ENCODE peak calls at places on chromosome 3, in nine cellular contexts. D is omental fat pad; F is WTC11; W is H9; P is HepG2; H is CD8-positive, alpha-beta T cell; I is AG10803; B is B cell; V is vagina. E is an unnamed sample.

GRCh38 chr3:160331127-160331937 is 67.7 kb downstream of the IFT80 start:
- DNase-seq in P (peak; percentile 86), V (no peak), I (peak; percentile 93), F (no peak), H (no peak), B (no peak), D (no peak), W (no peak), E (no peak)

GRCh38 chr3:114402852-114403251 is 109.0 kb downstream of the TIGIT start:
- DNase-seq in D (no peak), H (no peak), B (no peak), F (no peak), W (no peak), P (no peak), V (no peak), I (peak; percentile 69), E (no peak)

GRCh38 chr3:11733914-11734313 is 90.2 kb upstream of the VGLL4 start:
- DNase-seq in H (no peak), W (no peak), I (no peak), D (no peak), V (no peak), P (peak; percentile 40), B (no peak), F (no peak), E (no peak)

GRCh38 chr3:194256040-194256945 is 94.8 kb downstream of the CPN2 start:
- DNase-seq in B (no peak), P (no peak), W (no peak), F (no peak), H (no peak), V (no peak), I (no peak), D (no peak), E (no peak)

GRCh38 chr3:101900736-101901135 is 51.4 kb downstream of the NFKBIZ start:
- DNase-seq in H (no peak), B (no peak), D (no peak), I (no peak), P (no peak), V (no peak), W (no peak), F (no peak), E (no peak)

GRCh38 chr3:157447026-157447694 is 10.5 kb downstream of the PTX3 start:
- DNase-seq in W (no peak), B (no peak), I (peak; percentile 74), V (no peak), H (no peak), F (no peak), P (no peak), D (no peak), E (no peak)

GRCh38 chr3:177427540-177427939 is 230.3 kb upstream of the TBL1XR1 start:
- DNase-seq in D (no peak), P (no peak), W (no peak), I (peak; percentile 56), F (no peak), H (no peak), B (no peak), V (no peak), E (no peak)

GRCh38 chr3:185645596-185646381 is 59.7 kb downstream of the SENP2 start:
- DNase-seq in D (no peak), B (no peak), I (no peak), P (no peak), V (no peak), F (peak; percentile 43), W (peak; percentile 68), H (no peak), E (no peak)

GRCh38 chr3:101625879-101626278 is 51.1 kb downstream of the ZBTB11 start:
- DNase-seq in W (peak; percentile 41), H (no peak), B (no peak), I (no peak), V (no peak), D (no peak), F (no peak), P (no peak), E (no peak)

DNA sequence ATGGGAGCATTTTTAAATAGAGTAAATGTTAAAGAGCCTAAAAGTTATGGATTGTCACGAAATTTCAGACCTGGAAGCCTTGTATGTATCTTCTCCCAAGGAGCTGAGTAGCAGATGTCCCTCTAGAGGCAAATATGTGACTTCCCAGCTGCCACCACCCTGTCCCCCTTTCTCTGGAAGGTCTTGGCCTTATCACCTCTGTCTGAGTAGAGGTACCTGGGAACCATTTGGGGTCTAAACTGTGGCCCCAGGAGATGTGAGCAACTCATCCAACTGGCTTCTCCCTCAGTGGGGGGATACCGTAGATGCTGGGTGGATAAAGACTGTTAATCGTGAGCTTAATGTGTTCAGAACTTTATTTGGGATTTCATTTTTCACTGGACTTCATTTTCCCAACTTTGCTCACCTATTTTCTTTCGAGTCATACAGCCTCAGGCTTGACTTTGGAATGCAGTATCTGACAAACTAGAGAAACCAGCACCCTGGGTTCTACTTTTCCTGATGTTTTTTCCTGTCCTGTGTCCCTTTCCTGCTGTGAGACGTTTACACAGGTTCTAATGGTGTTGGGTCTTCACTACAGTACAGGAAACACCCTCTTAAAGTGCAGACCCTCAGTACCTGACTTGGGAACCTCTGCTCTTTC is 53.3 kb upstream of the CCR4 start:
- DNase-seq in V (no peak), W (no peak), H (no peak), B (no peak), P (no peak), I (no peak), F (no peak), D (no peak), E (no peak)
- TF ChIP-seq CTCF in V (no peak), W (peak; percentile 57), H (no peak), B (no peak), P (peak; percentile 26), I (no peak), F (no peak), D (no peak), E (no peak)

GRCh38 chr3:151117044-151117443 is 31.6 kb downstream of the MED12L start:
- DNase-seq in H (no peak), P (no peak), I (no peak), V (no peak), D (no peak), W (no peak), B (no peak), F (no peak), E (no peak)
- TF ChIP-seq CTCF in H (no peak), P (no peak), I (no peak), V (no peak), D (no peak), W (peak; percentile 36), B (no peak), F (no peak), E (no peak)

GRCh38 chr3:46860381-46861292 is 2.6 kb downstream of the MYL3 start:
- DNase-seq in F (peak; percentile 53), V (no peak), I (no peak), W (no peak), H (no peak), B (no peak), P (peak; percentile 44), D (no peak), E (no peak)
- TF ChIP-seq CTCF in F (peak; percentile 17), V (no peak), I (peak; percentile 38), W (peak; percentile 52), H (peak; percentile 23), B (peak; percentile 22), P (peak; percentile 75), D (no peak), E (peak; percentile 31)

GRCh38 chr3:55877703-55878102 is 390.6 kb upstream of the WNT5A start:
- DNase-seq in H (no peak), F (no peak), P (no peak), B (no peak), I (no peak), D (no peak), W (peak; percentile 47), V (no peak), E (no peak)
- TF ChIP-seq CTCF in H (no peak), F (peak; percentile 57), P (no peak), B (no peak), I (no peak), D (no peak), W (peak; percentile 70), V (no peak), E (no peak)

GRCh38 chr3:170844377-170844776 is 25.6 kb downstream of the RPL22L1 start:
- DNase-seq in I (no peak), F (no peak), B (no peak), D (no peak), P (no peak), W (no peak), V (no peak), H (no peak), E (no peak)

GRCh38 chr3:170852307-170852706 is 17.7 kb downstream of the RPL22L1 start:
- DNase-seq in V (no peak), W (no peak), F (no peak), B (no peak), I (no peak), H (no peak), P (no peak), D (no peak), E (no peak)

GRCh38 chr3:170848294-170848917 is 21.6 kb downstream of the RPL22L1 start:
- DNase-seq in B (no peak), V (no peak), D (no peak), F (no peak), W (no peak), I (peak; percentile 40), H (no peak), P (no peak), E (no peak)
- TF ChIP-seq CTCF in B (peak; percentile 39), V (no peak), D (no peak), F (no peak), W (peak; percentile 49), I (peak; percentile 68), H (no peak), P (peak; percentile 18), E (peak; percentile 24)

DNA sequence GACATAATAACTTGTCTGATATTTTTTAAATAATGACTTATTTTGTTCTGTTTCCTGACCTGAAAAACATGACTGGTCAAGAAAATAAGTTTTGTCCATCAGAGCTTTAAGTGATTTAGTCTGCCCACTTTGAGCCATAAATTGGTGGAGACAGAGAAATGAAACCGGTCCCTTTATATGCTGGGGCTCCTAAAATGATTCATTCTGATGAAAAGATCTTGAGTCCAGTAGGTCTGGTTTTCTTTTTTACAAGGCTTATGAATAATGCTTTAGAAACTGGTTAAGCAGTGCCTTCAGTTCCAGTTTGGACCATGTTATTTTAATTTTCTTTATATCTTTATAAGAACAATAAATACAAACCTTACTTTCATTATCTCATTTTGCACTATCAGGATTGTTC is 293.2 kb downstream of the DIPK2A start:
- DNase-seq in B (no peak), D (no peak), V (no peak), F (no peak), H (no peak), I (no peak), P (no peak), W (no peak), E (no peak)
- TF ChIP-seq CTCF in B (no peak), D (no peak), V (no peak), F (no peak), H (no peak), I (no peak), P (no peak), W (no peak), E (no peak)

E was measured in GM10248.